ENCODE peak calls at places on chromosome 9, in nine cellular contexts. Z, K, T, M, N, W, E, S and L are unnamed samples.

GRCh38 chr9:96071245-96072124 is 196.0 kb downstream of the ERCC6L2 start:
- DNase-seq in N (peak), E (no peak), T (no peak), W (no peak), K (no peak), Z (no peak), S (no peak), M (peak), L (peak)

GRCh38 chr9:126722922-126723806 is 81.7 kb upstream of the ZBTB43 start:
- DNase-seq in K (peak), S (peak), Z (peak), W (no peak), E (peak), N (peak), M (no peak), T (peak), L (peak)

GRCh38 chr9:12775963-12776774 is 1.3 kb downstream of the LURAP1L start:
- DNase-seq in K (no peak), N (peak), Z (peak), T (peak), E (peak), W (peak), M (peak), S (peak), L (peak)

GRCh38 chr9:35814106-35814840 is 569 bp downstream of the HINT2 start:
- DNase-seq in W (no peak), T (peak), S (peak), E (peak), M (peak), Z (peak), K (no peak), N (peak), L (peak)

GRCh38 chr9:98523231-98523901 is 185.4 kb downstream of the GABBR2 start:
- DNase-seq in M (peak), T (no peak), E (no peak), W (no peak), K (no peak), S (no peak), Z (no peak), N (no peak), L (no peak)

GRCh38 chr9:5832093-5832542 is 799 bp downstream of the ERMP1 start:
- DNase-seq in M (no peak), N (no peak), W (no peak), K (no peak), S (peak), Z (no peak), T (no peak), E (no peak), L (no peak)

GRCh38 chr9:21747171-21747570 is 55.3 kb upstream of the MTAP start:
- DNase-seq in E (no peak), K (no peak), Z (no peak), W (no peak), S (no peak), M (no peak), N (no peak), T (no peak), L (no peak)

GRCh38 chr9:129401623-129402340 is 219.1 kb downstream of the C9orf50 start:
- DNase-seq in K (no peak), W (no peak), E (no peak), Z (no peak), T (peak), N (no peak), S (peak), M (no peak), L (no peak)

GRCh38 chr9:114110180-114110579 is 11.1 kb upstream of the KIF12 start:
- DNase-seq in M (no peak), Z (no peak), K (no peak), E (no peak), S (no peak), T (no peak), W (no peak), N (no peak), L (no peak)

GRCh38 chr9:130394814-130395470 is 49.8 kb upstream of the ASS1 start:
- DNase-seq in M (no peak), E (no peak), Z (no peak), N (no peak), W (no peak), K (no peak), S (no peak), T (no peak), L (no peak)

GRCh38 chr9:297104-297794 is 82.6 kb downstream of the DOCK8 start:
- DNase-seq in M (peak), S (peak), T (peak), E (peak), W (no peak), Z (peak), K (no peak), N (no peak), L (no peak)

GRCh38 chr9:125968975-125969374 is 221.8 kb downstream of the PBX3 start:
- DNase-seq in W (no peak), N (no peak), Z (no peak), T (no peak), S (no peak), E (no peak), M (no peak), K (no peak), L (no peak)

GRCh38 chr9:34437006-34437925 is 21.1 kb downstream of the FAM219A start:
- DNase-seq in W (no peak), S (peak), E (peak), T (no peak), M (peak), Z (peak), N (peak), K (peak), L (peak)

GRCh38 chr9:126112135-126112720 is 214.4 kb upstream of the MVB12B start:
- DNase-seq in E (no peak), K (no peak), W (no peak), S (no peak), Z (peak), T (no peak), M (no peak), N (no peak), L (no peak)

GRCh38 chr9:130530932-130531331 is 48.4 kb upstream of the FUBP3 start:
- DNase-seq in Z (no peak), M (no peak), E (no peak), K (no peak), N (no peak), S (no peak), T (peak), W (no peak), L (no peak)

GRCh38 chr9:95080961-95081658 is 236.4 kb downstream of the FANCC start:
- DNase-seq in E (no peak), S (no peak), K (peak), M (no peak), W (no peak), Z (peak), T (no peak), N (no peak), L (no peak)

GRCh38 chr9:25519286-25519685 is 159.0 kb downstream of the TUSC1 start:
- DNase-seq in N (no peak), M (no peak), W (no peak), Z (no peak), S (no peak), E (no peak), T (no peak), K (no peak), L (no peak)

GRCh38 chr9:15349892-15350761 is 43.1 kb upstream of the TTC39B start:
- DNase-seq in W (no peak), K (peak), N (peak), E (no peak), Z (peak), M (peak), S (peak), T (no peak), L (no peak)

GRCh38 chr9:132350861-132351315 is 3.9 kb downstream of the SETX start:
- DNase-seq in N (no peak), S (no peak), E (peak), K (no peak), M (no peak), Z (no peak), W (no peak), T (no peak), L (no peak)

GRCh38 chr9:16642421-16643109 is 227.9 kb downstream of the BNC2 start:
- DNase-seq in K (no peak), N (no peak), W (no peak), Z (no peak), S (no peak), E (no peak), T (no peak), M (no peak), L (no peak)

GRCh38 chr9:35914307-35914807 is 5.1 kb downstream of the SPAAR start:
- DNase-seq in Z (peak), T (peak), N (peak), W (no peak), M (peak), S (peak), K (no peak), E (no peak), L (peak)

GRCh38 chr9:129624168-129624759 is 1.7 kb upstream of the NTMT1 start:
- DNase-seq in M (peak), E (no peak), W (no peak), Z (peak), T (no peak), K (peak), N (peak), S (peak), L (peak)

GRCh38 chr9:75019022-75019421 is 9.1 kb downstream of the CARNMT1 start:
- DNase-seq in W (no peak), T (no peak), K (no peak), E (no peak), N (no peak), S (no peak), Z (no peak), M (no peak), L (no peak)

GRCh38 chr9:135369401-135369800 is 110.2 kb upstream of the PPP1R26 start:
- DNase-seq in Z (no peak), N (no peak), K (no peak), M (no peak), W (no peak), S (no peak), E (no peak), T (no peak), L (no peak)

GRCh38 chr9:7578951-7579743 is 220.4 kb downstream of the DMAC1 start:
- DNase-seq in N (no peak), T (no peak), S (no peak), Z (no peak), K (no peak), E (no peak), M (no peak), W (no peak), L (no peak)

GRCh38 chr9:72477862-72478564 is 43.4 kb upstream of the TMC1 start:
- DNase-seq in N (no peak), W (no peak), E (no peak), Z (peak), K (no peak), T (no peak), S (peak), M (peak), L (peak)

GRCh38 chr9:6938447-6938846 is 180.7 kb downstream of the KDM4C start:
- DNase-seq in N (no peak), Z (no peak), W (no peak), E (no peak), S (no peak), K (no peak), M (no peak), T (no peak), L (no peak)

GRCh38 chr9:119020284-119020683 is 349.0 kb downstream of the BRINP1 start:
- DNase-seq in N (no peak), M (no peak), S (no peak), W (no peak), E (no peak), Z (no peak), T (no peak), K (no peak), L (no peak)

GRCh38 chr9:81716409-81716808 is 27.1 kb upstream of the TLE1 start:
- DNase-seq in W (no peak), Z (no peak), S (peak), K (no peak), N (no peak), T (no peak), E (no peak), M (no peak), L (no peak)

GRCh38 chr9:134648701-134649525 is 7.3 kb downstream of the COL5A1 start:
- DNase-seq in N (no peak), E (no peak), M (no peak), Z (no peak), W (peak), S (no peak), T (peak), K (no peak), L (no peak)

GRCh38 chr9:19465571-19466267 is 56.9 kb downstream of the ACER2 start:
- DNase-seq in M (no peak), Z (no peak), E (no peak), T (no peak), W (no peak), K (no peak), N (no peak), S (no peak), L (no peak)

GRCh38 chr9:35756275-35756742 is 2.2 kb upstream of the MSMP start:
- DNase-seq in Z (peak), T (peak), M (peak), E (no peak), N (peak), W (no peak), S (peak), K (peak), L (peak)

GRCh38 chr9:87886210-87887150 is 3.8 kb downstream of the SPATA31E1 start:
- DNase-seq in K (no peak), T (no peak), E (no peak), M (no peak), S (no peak), Z (no peak), N (peak), W (no peak), L (no peak)

GRCh38 chr9:75001719-75002421 is 26.2 kb downstream of the CARNMT1 start:
- DNase-seq in K (no peak), W (no peak), N (no peak), T (no peak), E (peak), Z (no peak), M (peak), S (peak), L (peak)

GRCh38 chr9:120841930-120842684 is 615 bp downstream of the PSMD5 start:
- DNase-seq in W (no peak), S (no peak), N (no peak), K (no peak), M (no peak), T (no peak), Z (no peak), E (no peak), L (no peak)

GRCh38 chr9:94656190-94656589 is 16.9 kb upstream of the FBP1 start:
- DNase-seq in T (no peak), M (no peak), S (no peak), Z (peak), E (peak), W (no peak), K (peak), N (no peak), L (no peak)

GRCh38 chr9:121788686-121789366 is 137.4 kb downstream of the DAB2IP start:
- DNase-seq in N (no peak), K (no peak), W (no peak), T (no peak), S (no peak), E (no peak), M (no peak), Z (no peak), L (no peak)

GRCh38 chr9:23693374-23693773 is 132.7 kb downstream of the ELAVL2 start:
- DNase-seq in E (no peak), N (no peak), M (no peak), K (no peak), T (no peak), W (no peak), Z (no peak), S (no peak), L (no peak)

DNA sequence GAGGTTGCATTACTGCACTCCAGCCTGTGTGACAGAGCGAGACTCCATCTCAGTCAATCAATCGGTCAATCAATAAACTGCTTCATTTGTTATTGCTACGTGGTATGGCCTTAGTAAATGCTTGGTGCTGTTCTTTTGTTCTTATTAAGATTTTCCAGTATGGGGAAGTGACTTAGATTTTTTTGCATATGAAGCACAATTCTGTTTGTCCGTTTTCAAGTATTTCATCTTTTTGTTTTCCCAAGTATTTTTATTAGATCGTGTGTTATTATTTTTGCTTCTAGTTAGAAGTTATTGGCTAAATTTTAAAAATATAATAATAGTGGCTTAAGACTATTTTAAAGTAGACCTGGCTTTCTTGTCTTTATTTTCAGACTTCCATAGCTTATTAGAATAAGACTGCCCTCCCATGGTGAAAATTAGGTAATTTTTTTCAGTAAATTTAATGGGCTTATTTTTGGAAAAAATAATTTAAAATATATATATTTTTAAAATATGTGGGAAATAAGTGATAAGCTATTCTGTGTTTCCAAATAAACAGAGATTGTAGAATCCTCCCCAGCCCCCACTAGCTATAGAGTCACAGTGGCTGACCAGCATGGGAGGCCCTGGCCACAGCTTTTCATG is 14.7 kb upstream of the OMD start:
- DNase-seq in T (no peak), W (no peak), M (no peak), S (no peak), N (no peak), Z (no peak), E (no peak), K (no peak), L (no peak)
- TF ChIP-seq CTCF in T (peak), W (peak), M (no peak), S (no peak), N (peak), Z (no peak), E (peak), K (peak), L (peak)

GRCh38 chr9:110583237-110583636 is 3.7 kb upstream of the SVEP1 start:
- DNase-seq in N (no peak), K (no peak), M (no peak), T (no peak), Z (no peak), S (no peak), W (no peak), E (no peak), L (no peak)
- TF ChIP-seq CTCF in N (no peak), K (no peak), M (no peak), T (no peak), Z (no peak), S (no peak), W (peak), E (no peak), L (no peak)

GRCh38 chr9:4050686-4051315 is 249.1 kb downstream of the GLIS3 start:
- DNase-seq in M (no peak), K (no peak), E (no peak), W (no peak), N (no peak), S (no peak), Z (no peak), T (no peak), L (no peak)

GRCh38 chr9:4042966-4043365 is 256.9 kb downstream of the GLIS3 start:
- DNase-seq in E (no peak), T (no peak), M (no peak), Z (no peak), N (no peak), S (no peak), K (no peak), W (no peak), L (no peak)

GRCh38 chr9:4045556-4045955 is 254.3 kb downstream of the GLIS3 start:
- DNase-seq in K (no peak), E (no peak), M (no peak), W (no peak), N (no peak), T (no peak), S (no peak), Z (no peak), L (no peak)

GRCh38 chr9:4048441-4048840 is 251.4 kb downstream of the GLIS3 start:
- DNase-seq in S (no peak), T (no peak), M (peak), W (no peak), Z (no peak), N (no peak), K (no peak), E (no peak), L (no peak)
- TF ChIP-seq CTCF in S (peak), T (no peak), M (peak), W (peak), Z (no peak), N (peak), K (no peak), E (peak), L (no peak)

DNA sequence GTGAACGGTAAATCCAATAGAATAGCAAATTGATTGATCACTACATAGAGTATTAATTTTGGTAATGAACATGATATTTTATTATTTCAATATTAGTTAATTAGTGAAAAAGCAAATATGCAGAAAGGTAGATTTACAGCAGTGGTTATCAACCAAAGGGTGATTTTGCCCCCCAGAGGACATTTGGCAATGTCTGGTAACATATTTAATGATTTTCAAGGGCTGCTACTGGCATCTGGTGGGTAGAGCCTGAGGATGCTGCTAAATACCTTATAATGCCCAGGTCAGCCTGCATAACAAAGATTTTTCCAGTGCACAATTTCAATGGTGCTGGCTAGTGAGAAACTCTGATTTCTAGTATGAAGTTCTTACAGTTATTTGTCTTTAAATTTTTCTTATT is 1313.7 kb downstream of the PTPRD start:
- DNase-seq in N (no peak), Z (no peak), M (no peak), K (no peak), W (no peak), T (no peak), S (no peak), E (no peak), L (no peak)
- TF ChIP-seq CTCF in N (no peak), Z (no peak), M (no peak), K (no peak), W (peak), T (no peak), S (no peak), E (no peak), L (no peak)

GRCh38 chr9:109629615-109630014 is 131.5 kb upstream of the PTPN3 start:
- DNase-seq in T (no peak), S (no peak), Z (no peak), M (no peak), K (no peak), W (no peak), E (no peak), N (no peak), L (no peak)
- TF ChIP-seq CTCF in T (no peak), S (no peak), Z (no peak), M (no peak), K (no peak), W (no peak), E (no peak), N (no peak), L (no peak)

GRCh38 chr9:108671156-108671555 is 184.6 kb downstream of the ACTL7B start:
- DNase-seq in S (no peak), T (no peak), W (no peak), Z (no peak), M (no peak), N (no peak), K (no peak), E (no peak), L (no peak)
- TF ChIP-seq CTCF in S (no peak), T (no peak), W (peak), Z (no peak), M (no peak), N (peak), K (no peak), E (no peak), L (peak)

DNA sequence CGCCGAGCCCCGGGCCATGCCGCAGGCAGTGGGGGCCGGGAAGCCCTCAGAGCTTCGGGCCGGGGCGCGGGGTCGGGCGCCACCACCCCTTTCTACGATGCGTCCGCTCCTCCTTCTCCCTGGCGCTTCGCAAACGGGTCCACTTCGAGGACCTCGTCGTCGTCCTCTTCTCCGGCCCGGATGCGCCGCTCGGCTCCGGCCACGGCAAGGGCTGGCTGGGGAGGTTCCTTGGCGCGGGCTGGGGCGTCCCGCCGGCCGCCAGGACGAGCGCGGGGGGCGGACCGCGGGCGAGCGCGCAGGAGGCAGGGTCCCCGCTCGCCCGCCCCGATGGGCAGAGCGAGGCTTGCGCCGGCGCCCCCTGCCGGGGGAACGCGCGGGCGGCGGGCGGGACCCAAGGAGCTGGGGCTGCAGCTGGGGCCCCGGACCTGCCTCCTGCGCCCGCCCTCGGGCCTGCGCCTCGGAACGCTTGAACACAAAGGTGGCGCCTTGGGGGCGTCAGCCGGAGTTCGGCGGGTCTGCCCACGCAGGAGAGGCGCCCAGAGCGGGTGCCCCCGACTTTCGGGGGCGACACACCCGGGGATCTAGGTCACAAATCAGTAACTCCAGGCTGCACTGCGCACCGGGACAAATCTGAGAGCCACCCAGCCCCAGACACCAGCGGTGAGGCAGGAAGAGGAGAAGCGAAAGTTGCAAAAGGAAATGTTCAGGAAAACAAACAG is at the start of gene ROR2:
- DNase-seq in N (peak), E (peak), K (no peak), W (no peak), Z (peak), S (peak), M (peak), T (peak), L (peak)
- TF ChIP-seq CTCF in N (peak), E (no peak), K (no peak), W (peak), Z (peak), S (peak), M (no peak), T (peak), L (peak)